ENCODE peak calls at places on chromosome 19, in five cellular contexts. One of them, this sample, is unnamed.
A peak's percentile ranks its signal among the peaks of the same experiment; 100 is the strongest.

GRCh38 chr19:38194061-38194701 is 29.8 kb downstream of the DPF1 start:
- DNase-seq in CD8-positive, alpha-beta memory T cell: no peak
- DNase-seq in A673: no peak
- DNase-seq in brain microvascular endothelial cell: no peak
- DNase-seq in heart right ventricle: no peak
- DNase-seq in this sample: no peak

GRCh38 chr19:33678796-33679195 is 57.0 kb downstream of the CHST8 start:
- DNase-seq in brain microvascular endothelial cell: no peak
- DNase-seq in CD8-positive, alpha-beta memory T cell: no peak
- DNase-seq in heart right ventricle: no peak
- DNase-seq in A673: peak; percentile 26
- DNase-seq in this sample: no peak

GRCh38 chr19:40803857-40804782 is 5.1 kb downstream of the EGLN2 start:
- DNase-seq in CD8-positive, alpha-beta memory T cell: peak; percentile 86
- DNase-seq in A673: no peak
- DNase-seq in brain microvascular endothelial cell: no peak
- DNase-seq in heart right ventricle: peak; percentile 61
- DNase-seq in this sample: no peak

GRCh38 chr19:52369463-52370340 is at the start of gene ZNF880:
- DNase-seq in brain microvascular endothelial cell: peak; percentile 87
- DNase-seq in heart right ventricle: peak; percentile 95
- DNase-seq in A673: peak; percentile 87
- DNase-seq in CD8-positive, alpha-beta memory T cell: peak; percentile 94
- DNase-seq in this sample: peak; percentile 76

GRCh38 chr19:4988770-4989251 is 19.9 kb downstream of the KDM4B start:
- DNase-seq in heart right ventricle: no peak
- DNase-seq in A673: no peak
- DNase-seq in brain microvascular endothelial cell: peak; percentile 66
- DNase-seq in CD8-positive, alpha-beta memory T cell: no peak
- DNase-seq in this sample: peak; percentile 84

GRCh38 chr19:33785795-33786194 is 10.9 kb upstream of the KCTD15 start:
- DNase-seq in heart right ventricle: no peak
- DNase-seq in A673: no peak
- DNase-seq in brain microvascular endothelial cell: no peak
- DNase-seq in CD8-positive, alpha-beta memory T cell: no peak
- DNase-seq in this sample: peak; percentile 91

GRCh38 chr19:33177417-33177976 is 16.6 kb upstream of the LRP3 start:
- DNase-seq in heart right ventricle: no peak
- DNase-seq in A673: no peak
- DNase-seq in brain microvascular endothelial cell: peak; percentile 53
- DNase-seq in CD8-positive, alpha-beta memory T cell: peak; percentile 88
- DNase-seq in this sample: peak; percentile 76

GRCh38 chr19:39543477-39543857 is 3.5 kb upstream of the EID2 start:
- DNase-seq in heart right ventricle: no peak
- DNase-seq in brain microvascular endothelial cell: no peak
- DNase-seq in A673: no peak
- DNase-seq in CD8-positive, alpha-beta memory T cell: no peak
- DNase-seq in this sample: no peak

GRCh38 chr19:16476401-16476800 is 4.6 kb upstream of the EPS15L1 start:
- DNase-seq in brain microvascular endothelial cell: no peak
- DNase-seq in heart right ventricle: no peak
- DNase-seq in A673: no peak
- DNase-seq in CD8-positive, alpha-beta memory T cell: no peak
- DNase-seq in this sample: no peak

GRCh38 chr19:6412111-6412999 is 12.3 kb downstream of the KHSRP start:
- DNase-seq in heart right ventricle: no peak
- DNase-seq in A673: peak; percentile 39
- DNase-seq in brain microvascular endothelial cell: peak; percentile 2
- DNase-seq in CD8-positive, alpha-beta memory T cell: peak; percentile 62
- DNase-seq in this sample: no peak

GRCh38 chr19:20664917-20665781 is 3.8 kb upstream of the ZNF626 start:
- DNase-seq in CD8-positive, alpha-beta memory T cell: no peak
- DNase-seq in A673: no peak
- DNase-seq in brain microvascular endothelial cell: no peak
- DNase-seq in heart right ventricle: peak; percentile 41
- DNase-seq in this sample: peak; percentile 14
- H3K4me3 ChIP-seq in CD8-positive, alpha-beta memory T cell: no peak overlapping the region
- H3K4me3 ChIP-seq in A673: no peak overlapping the region
- H3K4me3 ChIP-seq in brain microvascular endothelial cell: peak overlapping the region; percentile 3
- H3K4me3 ChIP-seq in heart right ventricle: peak overlapping the region; percentile 37
- H3K4me3 ChIP-seq in this sample: no peak overlapping the region

GRCh38 chr19:1990230-1991017 is 25.1 kb downstream of the BTBD2 start:
- DNase-seq in CD8-positive, alpha-beta memory T cell: no peak
- DNase-seq in brain microvascular endothelial cell: no peak
- DNase-seq in heart right ventricle: no peak
- DNase-seq in A673: no peak
- DNase-seq in this sample: no peak
- H3K27me3 ChIP-seq in CD8-positive, alpha-beta memory T cell: no peaks in the 10 kb centered on the region
- H3K27me3 ChIP-seq in brain microvascular endothelial cell: no peaks in the 10 kb centered on the region
- H3K27me3 ChIP-seq in heart right ventricle: no peaks in the 10 kb centered on the region
- H3K27me3 ChIP-seq in A673: no peaks in the 10 kb centered on the region
- H3K27me3 ChIP-seq in this sample: no peaks in the 10 kb centered on the region

DNA sequence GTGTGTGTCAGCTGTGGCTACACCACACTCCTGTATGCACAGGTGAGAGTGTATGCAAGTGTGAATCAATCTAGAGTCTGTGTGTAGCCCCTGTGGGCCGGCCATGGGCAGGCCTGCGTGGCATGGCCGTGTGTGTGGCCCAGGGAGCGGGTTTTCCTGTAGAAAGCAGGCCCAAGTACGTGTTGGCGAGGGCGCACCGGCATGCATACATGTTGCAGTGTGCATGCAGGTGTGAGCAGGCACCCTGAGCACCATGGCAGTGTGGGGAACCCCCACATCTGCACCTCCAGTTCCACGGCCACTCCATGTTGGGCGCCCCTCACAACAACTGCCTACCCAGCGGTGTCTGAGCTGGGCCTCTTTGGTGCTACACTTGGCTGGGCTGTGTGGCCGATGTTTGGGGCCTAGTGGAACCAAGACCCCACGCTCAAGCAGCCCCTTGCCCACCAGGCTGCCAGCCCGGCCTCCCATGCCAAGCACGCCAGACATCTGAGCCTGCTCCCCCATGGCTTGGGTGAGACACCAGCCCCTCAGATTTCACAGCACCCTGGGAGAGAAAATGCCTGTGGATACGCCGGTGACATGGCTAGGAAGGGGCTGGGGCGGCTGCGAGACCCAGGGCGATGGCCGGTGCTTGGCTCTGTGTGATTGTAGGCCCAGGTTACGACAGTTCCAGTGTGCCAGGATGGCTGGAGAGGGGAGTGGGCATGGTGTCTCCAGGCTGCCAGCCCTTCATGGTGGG is 2.1 kb downstream of the NFIX start:
- DNase-seq in A673: no peak
- DNase-seq in CD8-positive, alpha-beta memory T cell: no peak
- DNase-seq in brain microvascular endothelial cell: no peak
- DNase-seq in heart right ventricle: no peak
- DNase-seq in this sample: peak; percentile 53
- H3K4me3 ChIP-seq in A673: peak overlapping the region; percentile 79
- H3K4me3 ChIP-seq in CD8-positive, alpha-beta memory T cell: no peak overlapping the region
- H3K4me3 ChIP-seq in brain microvascular endothelial cell: no peak overlapping the region
- H3K4me3 ChIP-seq in heart right ventricle: peak overlapping the region; percentile 82
- H3K4me3 ChIP-seq in this sample: peak overlapping the region; percentile 95

GRCh38 chr19:17951151-17952040 is 15.5 kb upstream of the KCNN1 start:
- DNase-seq in heart right ventricle: no peak
- DNase-seq in brain microvascular endothelial cell: no peak
- DNase-seq in CD8-positive, alpha-beta memory T cell: no peak
- DNase-seq in A673: no peak
- DNase-seq in this sample: no peak
- H3K27me3 ChIP-seq in heart right ventricle: peaks cover 80% of the 10 kb centered on the region
- H3K27me3 ChIP-seq in brain microvascular endothelial cell: peaks cover 61% of the 10 kb centered on the region
- H3K27me3 ChIP-seq in CD8-positive, alpha-beta memory T cell: peaks cover 44% of the 10 kb centered on the region
- H3K27me3 ChIP-seq in A673: no peaks in the 10 kb centered on the region
- H3K27me3 ChIP-seq in this sample: peaks cover 64% of the 10 kb centered on the region

GRCh38 chr19:45153339-45154063 is 7.3 kb downstream of the NKPD1 start:
- DNase-seq in brain microvascular endothelial cell: no peak
- DNase-seq in heart right ventricle: peak; percentile 40
- DNase-seq in A673: peak; percentile 76
- DNase-seq in CD8-positive, alpha-beta memory T cell: no peak
- DNase-seq in this sample: no peak
- H3K4me3 ChIP-seq in brain microvascular endothelial cell: peak overlapping the region; percentile 12
- H3K4me3 ChIP-seq in heart right ventricle: peak overlapping the region; percentile 37
- H3K4me3 ChIP-seq in A673: peak overlapping the region; percentile 27
- H3K4me3 ChIP-seq in CD8-positive, alpha-beta memory T cell: peak overlapping the region; percentile 45
- H3K4me3 ChIP-seq in this sample: no peak overlapping the region

DNA sequence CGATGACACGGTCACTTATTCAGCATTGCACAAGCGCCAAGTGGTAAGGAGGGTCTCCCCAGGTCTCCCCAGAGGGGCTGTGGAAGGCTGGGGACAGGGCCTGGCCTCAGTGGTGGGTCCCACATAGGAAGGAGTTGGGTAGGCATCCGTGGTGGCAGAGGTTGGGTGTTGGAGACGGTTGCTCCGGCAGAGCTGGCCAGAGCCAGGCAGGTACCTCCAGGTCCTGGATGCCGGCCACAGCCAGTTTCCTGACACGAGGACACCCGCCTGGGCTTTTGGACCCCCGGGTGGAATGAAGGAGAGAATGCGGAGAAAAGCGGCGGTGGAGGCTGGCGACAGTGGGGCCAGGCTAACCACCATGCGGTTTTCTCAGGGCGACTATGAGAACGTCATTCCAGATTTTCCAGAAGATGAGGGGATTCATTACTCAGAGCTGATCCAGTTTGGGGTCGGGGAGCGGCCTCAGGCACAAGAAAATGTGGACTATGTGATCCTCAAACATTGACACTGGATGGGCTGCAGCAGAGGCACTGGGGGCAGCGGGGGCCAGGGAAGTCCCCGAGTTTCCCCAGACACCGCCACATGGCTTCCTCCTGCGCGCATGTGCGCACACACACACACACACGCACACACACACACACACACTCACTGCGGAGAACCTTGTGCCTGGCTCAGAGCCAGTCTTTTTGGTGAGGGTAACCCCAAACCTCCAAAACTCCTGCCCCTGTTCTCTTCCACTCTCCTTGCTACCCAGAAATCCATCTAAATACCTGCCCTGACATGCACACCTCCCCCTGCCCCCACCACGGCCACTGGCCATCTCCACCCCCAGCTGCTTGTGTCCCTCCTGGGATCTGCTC is 1.3 kb upstream of the FFAR1 start:
- DNase-seq in CD8-positive, alpha-beta memory T cell: peak; percentile 83
- DNase-seq in A673: no peak
- DNase-seq in brain microvascular endothelial cell: no peak
- DNase-seq in heart right ventricle: no peak
- DNase-seq in this sample: no peak
- H3K27me3 ChIP-seq in CD8-positive, alpha-beta memory T cell: no peaks in the 10 kb centered on the region
- H3K27me3 ChIP-seq in A673: peaks cover 5% of the 10 kb centered on the region
- H3K27me3 ChIP-seq in brain microvascular endothelial cell: no peaks in the 10 kb centered on the region
- H3K27me3 ChIP-seq in heart right ventricle: peaks cover 14% of the 10 kb centered on the region
- H3K27me3 ChIP-seq in this sample: peaks cover 20% of the 10 kb centered on the region

GRCh38 chr19:2476451-2477140 is 669 bp downstream of the GADD45B start:
- DNase-seq in CD8-positive, alpha-beta memory T cell: peak; percentile 78
- DNase-seq in heart right ventricle: peak; percentile 50
- DNase-seq in A673: peak; percentile 85
- DNase-seq in brain microvascular endothelial cell: peak; percentile 77
- DNase-seq in this sample: peak; percentile 88

GRCh38 chr19:2477141-2477710 is 1.3 kb downstream of the GADD45B start:
- DNase-seq in heart right ventricle: peak; percentile 57
- DNase-seq in CD8-positive, alpha-beta memory T cell: no peak
- DNase-seq in brain microvascular endothelial cell: no peak
- DNase-seq in A673: no peak
- DNase-seq in this sample: peak; percentile 31

GRCh38 chr19:2478324-2478755 is 2.4 kb downstream of the GADD45B start:
- DNase-seq in heart right ventricle: peak; percentile 53
- DNase-seq in brain microvascular endothelial cell: no peak
- DNase-seq in CD8-positive, alpha-beta memory T cell: peak; percentile 80
- DNase-seq in A673: peak; percentile 91
- DNase-seq in this sample: peak; percentile 54

GRCh38 chr19:2478756-2479555 is 3.0 kb downstream of the GADD45B start:
- DNase-seq in brain microvascular endothelial cell: peak; percentile 62
- DNase-seq in heart right ventricle: peak; percentile 84
- DNase-seq in CD8-positive, alpha-beta memory T cell: peak; percentile 83
- DNase-seq in A673: peak; percentile 63
- DNase-seq in this sample: peak; percentile 80

GRCh38 chr19:2477732-2478191 is 1.8 kb downstream of the GADD45B start:
- DNase-seq in A673: peak; percentile 48
- DNase-seq in brain microvascular endothelial cell: no peak
- DNase-seq in CD8-positive, alpha-beta memory T cell: peak; percentile 59
- DNase-seq in heart right ventricle: no peak
- DNase-seq in this sample: peak; percentile 32
- H3K4me3 ChIP-seq in A673: peak overlapping the region; percentile 81
- H3K4me3 ChIP-seq in brain microvascular endothelial cell: peak overlapping the region; percentile 100
- H3K4me3 ChIP-seq in CD8-positive, alpha-beta memory T cell: peak overlapping the region; percentile 92
- H3K4me3 ChIP-seq in heart right ventricle: peak overlapping the region; percentile 89
- H3K4me3 ChIP-seq in this sample: peak overlapping the region; percentile 99

DNA sequence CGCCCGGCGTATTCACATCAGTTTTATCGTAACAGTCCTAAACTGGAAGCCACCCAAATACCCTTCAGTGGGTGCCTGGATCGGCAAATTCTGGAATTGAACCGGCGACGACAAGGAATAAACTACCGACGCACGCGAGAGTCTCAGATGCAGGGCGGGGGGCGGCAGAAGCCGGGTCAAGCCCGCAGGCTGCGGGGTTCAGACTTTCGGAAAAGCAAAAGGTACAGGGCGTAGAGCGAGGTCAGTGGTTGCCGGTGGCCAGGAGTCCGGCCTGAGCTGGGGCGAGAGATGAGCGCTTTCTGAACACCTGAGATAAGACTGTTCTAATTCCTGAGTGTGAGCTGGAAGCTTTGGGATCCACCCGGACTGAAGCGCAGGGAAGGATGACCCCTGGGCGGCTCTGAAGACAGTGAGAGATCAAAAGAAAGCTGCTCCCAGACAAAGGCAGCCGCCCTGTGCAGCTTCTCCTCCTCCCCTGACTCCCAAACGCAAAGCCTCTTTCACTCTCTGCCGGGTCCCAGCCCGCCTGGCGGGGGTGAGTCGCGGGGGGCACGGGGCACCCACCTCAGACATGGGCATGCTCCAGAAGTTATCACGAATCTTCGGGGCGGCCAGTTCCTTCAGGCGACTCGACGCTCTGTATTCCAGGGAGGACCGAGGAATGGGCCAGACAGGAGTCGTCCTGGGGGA is 26.2 kb upstream of the MIER2 start:
- DNase-seq in CD8-positive, alpha-beta memory T cell: no peak
- DNase-seq in brain microvascular endothelial cell: no peak
- DNase-seq in heart right ventricle: no peak
- DNase-seq in A673: no peak
- DNase-seq in this sample: no peak
- H3K27me3 ChIP-seq in CD8-positive, alpha-beta memory T cell: peaks cover 3% of the 10 kb centered on the region
- H3K27me3 ChIP-seq in brain microvascular endothelial cell: peaks cover 17% of the 10 kb centered on the region
- H3K27me3 ChIP-seq in heart right ventricle: peaks cover 27% of the 10 kb centered on the region
- H3K27me3 ChIP-seq in A673: no peaks in the 10 kb centered on the region
- H3K27me3 ChIP-seq in this sample: no peaks in the 10 kb centered on the region

This sample was measured in MG63.